ENCODE peak calls at places on chromosome 4, in six cellular contexts. One of them, this sample, is unnamed.

GRCh38 chr4:141416677-141417363 is 196.1 kb downstream of the ZNF330 start:
- DNase-seq in K562: no peak
- DNase-seq in H1: no peak
- DNase-seq in HepG2: no peak
- DNase-seq in GM12878: no peak
- DNase-seq in GM12892: no peak
- DNase-seq in this sample: no peak

GRCh38 chr4:116223059-116223732 is 862.2 kb downstream of the TRAM1L1 start:
- DNase-seq in K562: no peak
- DNase-seq in H1: no peak
- DNase-seq in HepG2: no peak
- DNase-seq in GM12878: no peak
- DNase-seq in GM12892: no peak
- DNase-seq in this sample: no peak

GRCh38 chr4:107035711-107036601 is at the start of gene DKK2:
- DNase-seq in K562: no peak
- DNase-seq in H1: no peak
- DNase-seq in HepG2: no peak
- DNase-seq in GM12878: no peak
- DNase-seq in GM12892: peak
- DNase-seq in this sample: no peak

GRCh38 chr4:15231265-15232091 is 196.4 kb upstream of the C1QTNF7 start:
- DNase-seq in K562: peak
- DNase-seq in H1: no peak
- DNase-seq in HepG2: peak
- DNase-seq in GM12878: peak
- DNase-seq in GM12892: no peak
- DNase-seq in this sample: peak

GRCh38 chr4:90904018-90904417 is 776.8 kb downstream of the CCSER1 start:
- DNase-seq in K562: no peak
- DNase-seq in H1: no peak
- DNase-seq in HepG2: no peak
- DNase-seq in GM12878: no peak
- DNase-seq in GM12892: no peak
- DNase-seq in this sample: no peak

GRCh38 chr4:94472056-94472826 is 20.5 kb downstream of the PDLIM5 start:
- DNase-seq in K562: no peak
- DNase-seq in H1: no peak
- DNase-seq in HepG2: peak
- DNase-seq in GM12878: no peak
- DNase-seq in GM12892: no peak
- DNase-seq in this sample: no peak

GRCh38 chr4:122450847-122451246 is 5.7 kb downstream of the IL2 start:
- DNase-seq in K562: no peak
- DNase-seq in H1: peak
- DNase-seq in HepG2: peak
- DNase-seq in GM12878: no peak
- DNase-seq in GM12892: no peak
- DNase-seq in this sample: no peak

GRCh38 chr4:3285558-3286334 is 7.1 kb upstream of the RGS12 start:
- DNase-seq in K562: no peak
- DNase-seq in H1: no peak
- DNase-seq in HepG2: peak
- DNase-seq in GM12878: no peak
- DNase-seq in GM12892: no peak
- DNase-seq in this sample: peak

GRCh38 chr4:41260315-41260714 is 3.6 kb downstream of the UCHL1 start:
- DNase-seq in K562: no peak
- DNase-seq in H1: no peak
- DNase-seq in HepG2: no peak
- DNase-seq in GM12878: no peak
- DNase-seq in GM12892: no peak
- DNase-seq in this sample: no peak

GRCh38 chr4:101730291-101731117 is 60.0 kb upstream of the BANK1 start:
- DNase-seq in K562: peak
- DNase-seq in H1: peak
- DNase-seq in HepG2: peak
- DNase-seq in GM12878: peak
- DNase-seq in GM12892: peak
- DNase-seq in this sample: peak

GRCh38 chr4:168098257-168098717 is 6.0 kb downstream of the ANXA10 start:
- DNase-seq in K562: no peak
- DNase-seq in H1: no peak
- DNase-seq in HepG2: no peak
- DNase-seq in GM12878: no peak
- DNase-seq in GM12892: no peak
- DNase-seq in this sample: no peak

GRCh38 chr4:148442830-148443549 is 776 bp upstream of the NR3C2 start:
- DNase-seq in K562: no peak
- DNase-seq in H1: no peak
- DNase-seq in HepG2: no peak
- DNase-seq in GM12878: no peak
- DNase-seq in GM12892: no peak
- DNase-seq in this sample: no peak

GRCh38 chr4:1351854-1352633 is 5.0 kb downstream of the UVSSA start:
- DNase-seq in K562: peak
- DNase-seq in H1: peak
- DNase-seq in HepG2: peak
- DNase-seq in GM12878: peak
- DNase-seq in GM12892: peak
- DNase-seq in this sample: peak

GRCh38 chr4:4519296-4519898 is 22.5 kb downstream of the STX18 start:
- DNase-seq in K562: peak
- DNase-seq in H1: no peak
- DNase-seq in HepG2: no peak
- DNase-seq in GM12878: no peak
- DNase-seq in GM12892: no peak
- DNase-seq in this sample: no peak

GRCh38 chr4:30718021-30718888 is 1.9 kb upstream of the PCDH7 start:
- DNase-seq in K562: no peak
- DNase-seq in H1: no peak
- DNase-seq in HepG2: no peak
- DNase-seq in GM12878: no peak
- DNase-seq in GM12892: peak
- DNase-seq in this sample: no peak

GRCh38 chr4:7960017-7960789 is 20.5 kb upstream of the AFAP1 start:
- DNase-seq in K562: no peak
- DNase-seq in H1: no peak
- DNase-seq in HepG2: no peak
- DNase-seq in GM12878: no peak
- DNase-seq in GM12892: no peak
- DNase-seq in this sample: no peak

GRCh38 chr4:94127707-94128328 is 79.8 kb upstream of the SMARCAD1 start:
- DNase-seq in K562: peak
- DNase-seq in H1: no peak
- DNase-seq in HepG2: peak
- DNase-seq in GM12878: no peak
- DNase-seq in GM12892: no peak
- DNase-seq in this sample: no peak

GRCh38 chr4:118759481-118759880 is 74.3 kb downstream of the METTL14 start:
- DNase-seq in K562: no peak
- DNase-seq in H1: no peak
- DNase-seq in HepG2: no peak
- DNase-seq in GM12878: no peak
- DNase-seq in GM12892: no peak
- DNase-seq in this sample: no peak

GRCh38 chr4:188262464-188262863 is 123.2 kb downstream of the TRIML1 start:
- DNase-seq in K562: no peak
- DNase-seq in H1: no peak
- DNase-seq in HepG2: no peak
- DNase-seq in GM12878: no peak
- DNase-seq in GM12892: no peak
- DNase-seq in this sample: no peak

GRCh38 chr4:2500547-2500946 is 31.6 kb downstream of the RNF4 start:
- DNase-seq in K562: no peak
- DNase-seq in H1: no peak
- DNase-seq in HepG2: no peak
- DNase-seq in GM12878: no peak
- DNase-seq in GM12892: no peak
- DNase-seq in this sample: no peak

GRCh38 chr4:155392486-155393184 is 15.9 kb upstream of the MAP9 start:
- DNase-seq in K562: no peak
- DNase-seq in H1: no peak
- DNase-seq in HepG2: peak
- DNase-seq in GM12878: no peak
- DNase-seq in GM12892: no peak
- DNase-seq in this sample: no peak

DNA sequence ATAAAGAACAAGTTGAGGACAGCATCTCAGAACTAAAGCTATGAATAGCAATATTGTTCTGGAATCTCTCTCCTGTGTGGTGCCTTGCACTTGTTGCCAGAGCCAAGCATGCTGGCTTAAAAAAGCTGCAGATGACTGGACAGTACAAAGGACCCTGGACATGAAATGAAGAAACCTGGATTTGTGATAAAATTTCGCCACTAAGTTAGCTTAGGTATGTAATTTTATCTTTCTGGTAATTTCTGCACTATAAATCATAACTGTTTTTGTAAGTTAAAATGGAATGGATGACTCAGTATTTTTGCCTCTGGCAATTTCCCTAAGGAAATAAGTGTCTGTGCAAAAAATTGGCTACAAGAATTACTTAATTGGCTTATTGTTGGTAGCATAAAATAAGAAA is 317.2 kb downstream of the CAMK2D start:
- DNase-seq in K562: no peak
- DNase-seq in H1: no peak
- DNase-seq in HepG2: no peak
- DNase-seq in GM12878: no peak
- DNase-seq in GM12892: no peak
- DNase-seq in this sample: no peak
- TF ChIP-seq TAF1 in K562: no peak
- TF ChIP-seq TAF1 in H1: no peak
- TF ChIP-seq TAF1 in HepG2: no peak
- TF ChIP-seq TAF1 in GM12878: no peak
- TF ChIP-seq TAF1 in GM12892: no peak
- TF ChIP-seq TAF1 in this sample: no peak

GRCh38 chr4:173293663-173294062 is 40.5 kb downstream of the HMGB2 start:
- DNase-seq in K562: no peak
- DNase-seq in H1: no peak
- DNase-seq in HepG2: no peak
- DNase-seq in GM12878: no peak
- DNase-seq in GM12892: no peak
- DNase-seq in this sample: no peak

GRCh38 chr4:173288296-173288695 is 45.9 kb downstream of the HMGB2 start:
- DNase-seq in K562: peak
- DNase-seq in H1: peak
- DNase-seq in HepG2: peak
- DNase-seq in GM12878: peak
- DNase-seq in GM12892: no peak
- DNase-seq in this sample: no peak

GRCh38 chr4:173288698-173289350 is 45.3 kb downstream of the HMGB2 start:
- DNase-seq in K562: no peak
- DNase-seq in H1: no peak
- DNase-seq in HepG2: no peak
- DNase-seq in GM12878: no peak
- DNase-seq in GM12892: no peak
- DNase-seq in this sample: no peak

GRCh38 chr4:173287486-173287885 is 46.7 kb downstream of the HMGB2 start:
- DNase-seq in K562: no peak
- DNase-seq in H1: no peak
- DNase-seq in HepG2: no peak
- DNase-seq in GM12878: no peak
- DNase-seq in GM12892: no peak
- DNase-seq in this sample: no peak

GRCh38 chr4:173289351-173289725 is 44.8 kb downstream of the HMGB2 start:
- DNase-seq in K562: no peak
- DNase-seq in H1: no peak
- DNase-seq in HepG2: no peak
- DNase-seq in GM12878: no peak
- DNase-seq in GM12892: no peak
- DNase-seq in this sample: no peak
- TF ChIP-seq POLR2A in K562: no peak
- TF ChIP-seq POLR2A in H1: no peak
- TF ChIP-seq POLR2A in HepG2: no peak
- TF ChIP-seq POLR2A in GM12878: no peak
- TF ChIP-seq POLR2A in GM12892: no peak
- TF ChIP-seq POLR2A in this sample: no peak

GRCh38 chr4:73885570-73886230 is 16.5 kb downstream of the CXCL1 start:
- DNase-seq in K562: no peak
- DNase-seq in H1: no peak
- DNase-seq in HepG2: no peak
- DNase-seq in GM12878: no peak
- DNase-seq in GM12892: no peak
- DNase-seq in this sample: no peak

GRCh38 chr4:73883306-73883705 is 14.1 kb downstream of the CXCL1 start:
- DNase-seq in K562: no peak
- DNase-seq in H1: no peak
- DNase-seq in HepG2: no peak
- DNase-seq in GM12878: no peak
- DNase-seq in GM12892: no peak
- DNase-seq in this sample: no peak
- TF ChIP-seq POLR2AphosphoS5 in K562: no peak
- TF ChIP-seq POLR2AphosphoS5 in H1: no peak
- TF ChIP-seq POLR2AphosphoS5 in HepG2: no peak
- TF ChIP-seq POLR2AphosphoS5 in GM12878: no peak
- TF ChIP-seq POLR2AphosphoS5 in GM12892: no peak
- TF ChIP-seq POLR2AphosphoS5 in this sample: no peak

GRCh38 chr4:169293343-169294176 is 22.8 kb upstream of the SH3RF1 start:
- DNase-seq in K562: no peak
- DNase-seq in H1: no peak
- DNase-seq in HepG2: no peak
- DNase-seq in GM12878: peak
- DNase-seq in GM12892: no peak
- DNase-seq in this sample: no peak

GRCh38 chr4:169295822-169296221 is 25.1 kb upstream of the SH3RF1 start:
- DNase-seq in K562: no peak
- DNase-seq in H1: no peak
- DNase-seq in HepG2: no peak
- DNase-seq in GM12878: peak
- DNase-seq in GM12892: no peak
- DNase-seq in this sample: no peak
- TF ChIP-seq TAF1 in K562: no peak
- TF ChIP-seq TAF1 in H1: no peak
- TF ChIP-seq TAF1 in HepG2: no peak
- TF ChIP-seq TAF1 in GM12878: no peak
- TF ChIP-seq TAF1 in GM12892: no peak
- TF ChIP-seq TAF1 in this sample: no peak

DNA sequence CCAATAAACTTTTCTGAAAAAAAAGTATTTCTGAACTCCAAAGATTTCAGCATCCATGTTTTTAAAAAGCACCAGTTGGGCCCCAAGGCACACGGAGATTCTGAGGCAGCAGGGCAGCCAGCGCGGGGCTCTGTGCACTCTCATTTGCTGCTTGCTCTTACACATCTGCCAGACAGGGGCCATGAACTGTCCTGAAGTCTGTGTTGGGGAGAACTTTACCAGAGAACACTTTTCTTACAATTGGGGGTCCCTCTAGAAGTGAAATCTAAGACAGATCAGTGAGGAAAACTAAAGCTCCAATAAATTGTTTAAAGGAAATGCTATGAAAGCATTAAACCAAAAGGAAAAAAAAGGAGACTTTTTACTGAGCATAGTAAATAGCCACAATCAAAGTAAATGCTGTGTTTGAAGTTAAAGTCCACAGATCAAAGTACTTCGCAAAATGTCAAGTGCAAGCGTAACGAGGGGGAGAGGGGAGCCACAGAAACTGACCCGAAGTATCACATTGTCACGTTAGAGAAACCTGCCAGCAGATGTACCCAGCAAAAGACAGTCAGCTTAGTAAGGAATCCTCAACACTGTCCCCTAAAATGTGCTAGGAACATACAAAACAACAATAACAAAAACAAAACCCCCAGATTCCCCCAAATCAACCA is 37.8 kb downstream of the SORBS2 start:
- DNase-seq in K562: no peak
- DNase-seq in H1: no peak
- DNase-seq in HepG2: peak
- DNase-seq in GM12878: peak
- DNase-seq in GM12892: no peak
- DNase-seq in this sample: no peak
- TF ChIP-seq POLR2A in K562: no peak
- TF ChIP-seq POLR2A in H1: no peak
- TF ChIP-seq POLR2A in HepG2: no peak
- TF ChIP-seq POLR2A in GM12878: no peak
- TF ChIP-seq POLR2A in GM12892: no peak
- TF ChIP-seq POLR2A in this sample: no peak